ENCODE peak calls at places on chromosome 17, in nine cellular contexts. T is activated CD8-positive, alpha-beta memory T cell treated with anti-CD3 and anti-CD28 coated beads for 1 hour; N is stimulated activated CD4-positive, alpha-beta T cell treated with anti-CD3 and anti-CD28 coated beads, Interleukin-1b, Interleukin-23, amount 100 ng/mL, for 4 hours; V is tibial nerve; S is retina; I is tibial artery; R is activated CD4-positive, alpha-beta T cell treated with anti-CD3 and anti-CD28 coated beads, Interleukin-2, amount 50 U/mL, for 4 hours; J is D341Med; W is GM20000. P is an unnamed sample.

GRCh38 chr17:46847204-46848191 is 3.9 kb upstream of the WNT9B start:
- DNase-seq in V (no peak), N (no peak), R (no peak), J (no peak), W (no peak), I (no peak), S (no peak), T (no peak), P (no peak)

GRCh38 chr17:80103061-80103481 is 1.7 kb downstream of the GAA start:
- DNase-seq in N (no peak), J (no peak), T (no peak), V (no peak), I (no peak), R (no peak), W (no peak), S (peak; percentile 70), P (no peak)

GRCh38 chr17:73976676-73977521 is 226.6 kb upstream of the RPL38 start:
- DNase-seq in N (no peak), I (no peak), S (no peak), J (peak; percentile 92), T (no peak), V (no peak), R (no peak), W (no peak), P (no peak)

GRCh38 chr17:145671-146541 is 8.5 kb downstream of the SCGB1C2 start:
- DNase-seq in R (no peak), I (no peak), S (no peak), N (no peak), V (peak; percentile 3), T (no peak), J (no peak), W (no peak), P (no peak)

GRCh38 chr17:33140413-33141099 is 148.9 kb downstream of the SPACA3 start:
- DNase-seq in I (no peak), R (no peak), N (no peak), W (no peak), T (no peak), V (no peak), J (no peak), S (peak; percentile 54), P (no peak)

GRCh38 chr17:34769049-34769448 is 189.7 kb downstream of the TMEM132E start:
- DNase-seq in I (no peak), S (no peak), V (no peak), R (no peak), W (no peak), J (no peak), N (no peak), T (no peak), P (no peak)

GRCh38 chr17:72136692-72137550 is 16.1 kb downstream of the SOX9 start:
- DNase-seq in V (no peak), S (no peak), I (no peak), R (no peak), W (no peak), N (no peak), T (no peak), J (no peak), P (peak; percentile 59)

GRCh38 chr17:28379814-28380571 is 8.5 kb downstream of the SARM1 start:
- DNase-seq in T (no peak), R (no peak), J (peak; percentile 54), V (no peak), N (no peak), I (no peak), W (no peak), S (no peak), P (peak; percentile 12)

GRCh38 chr17:2796164-2797140 is at the start of gene RAP1GAP2:
- DNase-seq in N (peak; percentile 39), I (peak; percentile 73), J (no peak), R (peak; percentile 31), V (peak; percentile 34), S (no peak), W (no peak), T (peak; percentile 46), P (no peak)

GRCh38 chr17:28407130-28407973 is 1.3 kb upstream of the SLC46A1 start:
- DNase-seq in W (no peak), N (no peak), V (no peak), J (no peak), S (no peak), T (no peak), I (no peak), R (no peak), P (no peak)

GRCh38 chr17:50917418-50917743 is 51.2 kb upstream of the TOB1 start:
- DNase-seq in R (no peak), I (no peak), J (no peak), V (no peak), T (no peak), W (peak; percentile 52), N (no peak), S (no peak), P (no peak)

GRCh38 chr17:80959330-80960036 is 32.2 kb upstream of the CHMP6 start:
- DNase-seq in S (peak; percentile 71), T (no peak), W (no peak), R (no peak), I (peak; percentile 88), N (no peak), J (no peak), V (peak; percentile 55), P (peak; percentile 80)

GRCh38 chr17:58534901-58535421 is 20.5 kb upstream of the MTMR4 start:
- DNase-seq in R (no peak), S (no peak), N (no peak), T (no peak), J (no peak), W (no peak), I (no peak), V (no peak), P (no peak)

GRCh38 chr17:79985361-79985760 is 50.3 kb downstream of the TBC1D16 start:
- DNase-seq in T (no peak), S (no peak), W (no peak), N (no peak), J (no peak), V (no peak), R (no peak), I (no peak), P (no peak)

GRCh38 chr17:31391496-31391949 is at the start of gene RAB11FIP4:
- DNase-seq in N (peak; percentile 31), I (no peak), W (peak; percentile 62), T (no peak), S (no peak), R (no peak), V (no peak), J (peak; percentile 93), P (no peak)

GRCh38 chr17:47810200-47810821 is 11.3 kb downstream of the OSBPL7 start:
- DNase-seq in N (no peak), T (no peak), J (peak; percentile 68), V (no peak), W (no peak), I (no peak), S (no peak), R (no peak), P (peak; percentile 68)

GRCh38 chr17:40178021-40178601 is 841 bp downstream of the RAPGEFL1 start:
- DNase-seq in T (no peak), N (no peak), I (no peak), R (no peak), J (peak; percentile 50), V (no peak), S (peak; percentile 62), W (no peak), P (no peak)

GRCh38 chr17:79038545-79039135 is 14.7 kb downstream of the C1QTNF1 start:
- DNase-seq in V (peak; percentile 56), W (peak; percentile 65), J (peak; percentile 26), T (no peak), N (no peak), R (no peak), I (peak; percentile 84), S (no peak), P (peak; percentile 72)

GRCh38 chr17:48960834-48961515 is 7.4 kb downstream of the GIP start:
- DNase-seq in W (no peak), T (no peak), N (no peak), S (peak; percentile 12), J (no peak), V (no peak), R (no peak), I (no peak), P (no peak)

GRCh38 chr17:44930667-44931066 is 15.4 kb upstream of the GFAP start:
- DNase-seq in T (no peak), R (no peak), I (no peak), N (no peak), J (no peak), W (no peak), S (no peak), V (no peak), P (no peak)

GRCh38 chr17:66982011-66982508 is 17.6 kb downstream of the CACNG4 start:
- DNase-seq in T (no peak), V (no peak), N (no peak), S (no peak), J (no peak), I (no peak), R (no peak), W (no peak), P (no peak)

GRCh38 chr17:15436399-15437369 is 30.7 kb downstream of the CDRT4 start:
- DNase-seq in V (peak; percentile 71), R (no peak), I (peak; percentile 67), T (no peak), N (peak; percentile 3), S (no peak), J (no peak), W (no peak), P (peak; percentile 68)

GRCh38 chr17:6458416-6458950 is 14.2 kb downstream of the PIMREG start:
- DNase-seq in I (no peak), W (no peak), S (no peak), V (no peak), R (no peak), J (no peak), T (no peak), N (no peak), P (no peak)

GRCh38 chr17:66353937-66354401 is 51.6 kb downstream of the PRKCA start:
- DNase-seq in R (no peak), J (no peak), N (no peak), W (no peak), I (no peak), T (no peak), S (no peak), V (no peak), P (peak; percentile 14)

GRCh38 chr17:57557793-57558681 is 187.1 kb downstream of the CCDC182 start:
- DNase-seq in R (no peak), T (no peak), J (no peak), S (peak; percentile 71), I (no peak), W (no peak), V (no peak), N (no peak), P (peak; percentile 33)

GRCh38 chr17:45170280-45170975 is 8.8 kb downstream of the HEXIM2 start:
- DNase-seq in N (no peak), S (no peak), V (no peak), T (no peak), I (no peak), R (no peak), J (peak; percentile 30), W (no peak), P (no peak)

GRCh38 chr17:68595496-68595895 is 5.7 kb downstream of the FAM20A start:
- DNase-seq in N (no peak), W (no peak), V (peak; percentile 67), S (no peak), J (no peak), T (no peak), I (peak; percentile 77), R (no peak), P (no peak)

GRCh38 chr17:1643293-1643998 is 2.1 kb downstream of the SCARF1 start:
- DNase-seq in I (no peak), V (no peak), N (peak; percentile 42), R (peak; percentile 47), S (peak; percentile 54), W (peak; percentile 87), J (peak; percentile 41), T (peak; percentile 49), P (no peak)

GRCh38 chr17:80261159-80261894 is 675 bp downstream of the RNF213 start:
- DNase-seq in T (peak; percentile 36), V (peak; percentile 64), I (peak; percentile 50), S (peak; percentile 61), N (no peak), W (no peak), J (peak; percentile 78), R (peak; percentile 55), P (peak; percentile 20)

GRCh38 chr17:16676645-16677044 is 13.4 kb upstream of the CCDC144A start:
- DNase-seq in T (no peak), W (no peak), R (no peak), I (no peak), N (no peak), V (no peak), S (no peak), J (no peak), P (no peak)

P was measured in fibroblast of the conjunctiva.